ENCODE peak calls at places on chromosome 1, in eight cellular contexts. U is stimulated activated CD4-positive, alpha-beta T cell treated with anti-CD3 and anti-CD28 coated beads, Interleukin-15, amount 100 ng/mL, for 24 hours; R is mammary epithelial cell; L is epithelial cell of esophagus; I is hypothalamus; E is T47D; H is CD4-positive, alpha-beta T cell; V is stimulated activated CD8-positive, alpha-beta memory T cell treated with anti-CD3 and anti-CD28 coated beads, Interleukin-15, amount 100 ng/mL, for 24 hours. P is an unnamed sample.
A peak's percentile ranks its signal among the peaks of the same experiment; 100 is the strongest.

GRCh38 chr1:110130989-110131388 is 18.7 kb downstream of the UBL4B start:
- DNase-seq in U (no peak), R (no peak), L (no peak), I (no peak), E (no peak), H (no peak), V (no peak), P (no peak)

GRCh38 chr1:151534662-151535278 is 5.3 kb upstream of the TUFT1 start:
- DNase-seq in U (peak; percentile 86), R (peak; percentile 57), L (peak; percentile 77), I (peak; percentile 42), E (peak; percentile 53), H (peak; percentile 71), V (peak; percentile 56), P (no peak)

GRCh38 chr1:28735961-28736449 is 735 bp upstream of the YTHDF2 start:
- DNase-seq in U (no peak), R (no peak), L (no peak), I (no peak), E (no peak), H (no peak), V (no peak), P (no peak)

GRCh38 chr1:68230901-68231626 is 1.3 kb downstream of the WLS start:
- DNase-seq in U (no peak), R (peak; percentile 29), L (peak; percentile 13), I (no peak), E (no peak), H (no peak), V (no peak), P (no peak)

GRCh38 chr1:100188617-100189016 is 10.6 kb upstream of the LRRC39 start:
- DNase-seq in U (no peak), R (peak; percentile 6), L (no peak), I (peak; percentile 18), E (no peak), H (no peak), V (no peak), P (no peak)

GRCh38 chr1:80047791-80048190 is 1041.3 kb upstream of the ADGRL4 start:
- DNase-seq in U (no peak), R (no peak), L (peak; percentile 40), I (no peak), E (no peak), H (no peak), V (no peak), P (no peak)

GRCh38 chr1:206049293-206049692 is 3.7 kb upstream of the RHEX start:
- DNase-seq in U (peak; percentile 10), R (no peak), L (no peak), I (no peak), E (no peak), H (no peak), V (no peak), P (no peak)

GRCh38 chr1:232905324-232906034 is 44.9 kb upstream of the NTPCR start:
- DNase-seq in U (no peak), R (no peak), L (peak; percentile 43), I (no peak), E (no peak), H (no peak), V (no peak), P (no peak)

GRCh38 chr1:213989071-213989739 is 1.4 kb downstream of the PROX1 start:
- DNase-seq in U (no peak), R (no peak), L (peak; percentile 3), I (no peak), E (no peak), H (no peak), V (no peak), P (no peak)

GRCh38 chr1:30049748-30050147 is 673.6 kb downstream of the MATN1 start:
- DNase-seq in U (no peak), R (no peak), L (no peak), I (no peak), E (no peak), H (no peak), V (no peak), P (no peak)